ENCODE peak calls at places on chromosome 17, in six cellular contexts. N is psoas muscle; D is CD8-positive, alpha-beta T cell; C is PC-3; S is dorsolateral prefrontal cortex; T is lung. W is an unnamed sample.

GRCh38 chr17:7558544-7559306 is at the start of gene TNFSF13:
- DNase-seq in D (no peak), N (peak; percentile 60), S (no peak), C (no peak), T (peak; percentile 52), W (no peak)

GRCh38 chr17:81527591-81528383 is at the start of gene FSCN2:
- DNase-seq in N (no peak), S (no peak), D (no peak), T (no peak), C (peak; percentile 45), W (no peak)

GRCh38 chr17:17849863-17850373 is 13.1 kb upstream of the SREBF1 start:
- DNase-seq in C (peak; percentile 25), N (peak; percentile 59), D (peak; percentile 74), T (no peak), S (no peak), W (no peak)

GRCh38 chr17:55271223-55271571 is 6.4 kb downstream of the HLF start:
- DNase-seq in C (no peak), D (no peak), N (no peak), T (no peak), S (no peak), W (no peak)

GRCh38 chr17:42112552-42113176 is at the start of gene DHX58:
- DNase-seq in N (peak; percentile 63), T (peak; percentile 78), D (peak; percentile 82), C (no peak), S (peak; percentile 77), W (peak; percentile 80)

GRCh38 chr17:19719365-19720209 is 3.2 kb upstream of the SLC47A2 start:
- DNase-seq in N (no peak), D (no peak), S (no peak), C (peak; percentile 91), T (no peak), W (peak; percentile 96)

GRCh38 chr17:71071837-71072236 is 902.5 kb downstream of the KCNJ2 start:
- DNase-seq in T (no peak), D (no peak), C (peak; percentile 100), S (no peak), N (no peak), W (peak; percentile 99)

GRCh38 chr17:49851387-49852291 is 3.8 kb upstream of the TAC4 start:
- DNase-seq in S (peak; percentile 55), N (peak; percentile 76), C (peak; percentile 74), D (peak; percentile 81), T (peak; percentile 75), W (peak; percentile 14)

GRCh38 chr17:7803981-7804380 is 30.0 kb upstream of the KDM6B start:
- DNase-seq in N (no peak), D (no peak), T (peak; percentile 70), S (no peak), C (peak; percentile 88), W (peak; percentile 53)

DNA sequence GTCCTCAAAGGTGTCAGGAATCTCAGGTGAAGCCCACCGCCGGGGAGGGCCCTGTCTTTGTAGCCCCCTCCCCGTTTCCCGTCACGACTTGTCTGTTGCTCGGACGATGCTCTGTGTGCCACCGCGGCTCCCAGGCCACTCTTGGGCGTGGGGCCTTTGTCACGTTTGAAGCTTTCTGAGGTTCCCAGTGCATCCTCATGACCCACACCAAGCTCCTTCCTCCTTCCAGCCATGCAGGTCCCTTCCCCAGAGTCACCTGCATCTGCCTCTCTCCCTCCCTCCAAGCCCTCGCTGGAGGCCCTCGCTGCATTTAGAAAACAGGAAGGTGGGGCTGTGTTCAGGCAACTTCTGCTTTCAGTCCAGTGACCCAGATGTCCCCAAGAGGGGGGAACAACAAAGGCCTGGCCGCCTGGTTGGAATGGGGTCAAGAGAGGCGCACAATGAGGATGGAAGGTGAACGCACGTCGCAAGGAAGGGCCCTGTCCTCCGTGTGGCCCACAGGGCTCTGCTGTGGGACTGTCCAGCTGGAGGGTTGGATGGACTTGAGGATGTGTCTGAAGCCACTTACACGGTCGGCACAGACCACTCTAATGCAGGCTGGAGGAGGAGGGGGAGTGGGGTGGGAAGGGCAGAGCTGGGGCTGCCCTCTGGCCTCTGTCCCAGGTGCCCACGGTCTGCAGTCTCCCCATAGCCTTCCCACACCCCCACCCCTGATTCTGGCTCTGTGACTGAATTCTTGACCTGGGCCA is 59.8 kb downstream of the OR1D5 start:
- DNase-seq in D (no peak), N (peak; percentile 35), T (peak; percentile 43), C (no peak), S (peak; percentile 52), W (no peak)
- H3K4me3 ChIP-seq in D (peak overlapping the region; percentile 84), N (peak overlapping the region; percentile 40), T (no peak overlapping the region), C (no peak overlapping the region), S (peak overlapping the region; percentile 51), W (no peak overlapping the region)

GRCh38 chr17:36942631-36943125 is 5.4 kb downstream of the LHX1 start:
- DNase-seq in S (no peak), C (no peak), N (no peak), T (no peak), D (peak; percentile 52), W (no peak)

GRCh38 chr17:36945959-36946725 is 2.6 kb upstream of the AATF start:
- DNase-seq in N (no peak), S (no peak), D (no peak), C (no peak), T (no peak), W (no peak)

GRCh38 chr17:36945160-36945559 is 3.6 kb upstream of the AATF start:
- DNase-seq in S (no peak), D (no peak), C (no peak), T (no peak), N (no peak), W (no peak)

GRCh38 chr17:36943250-36944220 is 5.2 kb upstream of the AATF start:
- DNase-seq in S (no peak), T (no peak), C (no peak), N (no peak), D (no peak), W (no peak)

GRCh38 chr17:36944488-36945040 is 4.2 kb upstream of the AATF start:
- DNase-seq in S (no peak), N (no peak), T (no peak), C (no peak), D (no peak), W (no peak)
- H3K27me3 ChIP-seq in S (peaks cover 80% of the 10 kb centered on the region), N (peaks cover 84% of the 10 kb centered on the region), T (no peaks in the 10 kb centered on the region), C (peaks cover 35% of the 10 kb centered on the region), D (peaks cover 70% of the 10 kb centered on the region), W (peaks cover 63% of the 10 kb centered on the region)

GRCh38 chr17:15262291-15263205 is 2.6 kb downstream of the PMP22 start:
- DNase-seq in C (peak; percentile 95), D (no peak), S (peak; percentile 85), N (peak; percentile 92), T (peak; percentile 77), W (peak; percentile 20)
- TF ChIP-seq CTCF in C (peak; percentile 38), D (no peak), S (peak; percentile 45), N (no peak), T (no peak), W (no peak)

GRCh38 chr17:45144199-45145034 is 3.9 kb upstream of the HEXIM1 start:
- DNase-seq in T (no peak), D (no peak), C (no peak), N (peak; percentile 74), S (no peak), W (no peak)
- H3K4me3 ChIP-seq in T (no peak overlapping the region), D (peak overlapping the region; percentile 44), C (peak overlapping the region; percentile 43), N (peak overlapping the region; percentile 63), S (peak overlapping the region; percentile 66), W (peak overlapping the region; percentile 41)

GRCh38 chr17:5896215-5896614 is 174.0 kb upstream of the WSCD1 start:
- DNase-seq in N (no peak), T (no peak), S (no peak), D (no peak), C (no peak), W (no peak)

GRCh38 chr17:5897320-5897911 is 172.8 kb upstream of the WSCD1 start:
- DNase-seq in D (no peak), N (no peak), S (no peak), T (no peak), C (no peak), W (no peak)

GRCh38 chr17:5892897-5893656 is 177.1 kb upstream of the WSCD1 start:
- DNase-seq in N (no peak), C (no peak), S (no peak), D (no peak), T (no peak), W (no peak)

GRCh38 chr17:5898406-5898805 is 171.8 kb upstream of the WSCD1 start:
- DNase-seq in T (no peak), D (no peak), N (no peak), C (no peak), S (no peak), W (no peak)

GRCh38 chr17:5893741-5894140 is 176.4 kb upstream of the WSCD1 start:
- DNase-seq in T (no peak), D (no peak), N (no peak), S (no peak), C (no peak), W (no peak)
- H3K27me3 ChIP-seq in T (no peaks in the 10 kb centered on the region), D (no peaks in the 10 kb centered on the region), N (no peaks in the 10 kb centered on the region), S (no peaks in the 10 kb centered on the region), C (no peaks in the 10 kb centered on the region), W (no peaks in the 10 kb centered on the region)

GRCh38 chr17:35063514-35064223 is at the start of gene RFFL:
- DNase-seq in T (peak; percentile 91), C (peak; percentile 93), N (peak; percentile 83), D (peak; percentile 86), S (peak; percentile 91), W (peak; percentile 99)
- TF ChIP-seq CTCF in T (no peak), C (peak; percentile 17), N (no peak), D (no peak), S (peak; percentile 56), W (no peak)